ENCODE peak calls at places on chromosomes 5 and 9, in seven cellular contexts. T is H9, Q is mesendoderm, H is mesenchymal stem cell, S is neuronal stem cell, K is H1, U is trophoblast cell. J is an unnamed sample.

GRCh38 chr9:19431361-19432171 is 22.8 kb downstream of the ACER2 start:
- DNase-seq in T (no peak), Q (no peak), H (no peak), S (no peak), K (no peak), U (peak), J (no peak)

GRCh38 chr5:82766216-82766615 is 311.0 kb downstream of the TMEM167A start:
- DNase-seq in T (no peak), Q (no peak), H (no peak), S (no peak), K (no peak), U (no peak), J (no peak)

GRCh38 chr9:16030513-16031185 is 477.8 kb downstream of the CCDC171 start:
- DNase-seq in T (no peak), Q (peak), H (peak), S (no peak), K (no peak), U (peak), J (peak)

GRCh38 chr5:179620703-179621350 is 2.6 kb downstream of the HNRNPH1 start:
- DNase-seq in T (no peak), Q (peak), H (no peak), S (no peak), K (no peak), U (no peak), J (no peak)

GRCh38 chr5:109805882-109806281 is 116.2 kb downstream of the MAN2A1 start:
- DNase-seq in T (no peak), Q (peak), H (no peak), S (peak), K (no peak), U (no peak), J (no peak)

GRCh38 chr5:74092761-74093160 is 466.8 kb downstream of the ARHGEF28 start:
- DNase-seq in T (no peak), Q (no peak), H (no peak), S (no peak), K (no peak), U (no peak), J (no peak)

GRCh38 chr9:128153117-128153946 is 4.1 kb downstream of the LCN2 start:
- DNase-seq in T (peak), Q (no peak), H (no peak), S (no peak), K (no peak), U (no peak), J (no peak)

GRCh38 chr9:13690595-13690994 is 411.1 kb upstream of the MPDZ start:
- DNase-seq in T (no peak), Q (no peak), H (no peak), S (no peak), K (no peak), U (no peak), J (peak)

GRCh38 chr9:120875954-120876841 is 790 bp downstream of the PHF19 start:
- DNase-seq in T (peak), Q (peak), H (peak), S (peak), K (peak), U (peak), J (peak)

GRCh38 chr9:129319938-129320481 is 141.9 kb upstream of the IER5L start:
- DNase-seq in T (peak), Q (no peak), H (no peak), S (no peak), K (no peak), U (no peak), J (no peak)

GRCh38 chr9:74760031-74760700 is 127.6 kb downstream of the TRPM6 start:
- DNase-seq in T (no peak), Q (no peak), H (peak), S (no peak), K (no peak), U (peak), J (peak)

GRCh38 chr9:103169798-103170197 is 174.7 kb downstream of the CYLC2 start:
- DNase-seq in T (no peak), Q (peak), H (no peak), S (no peak), K (no peak), U (no peak), J (no peak)

GRCh38 chr9:13481274-13481673 is 201.8 kb upstream of the MPDZ start:
- DNase-seq in T (no peak), Q (no peak), H (no peak), S (no peak), K (no peak), U (no peak), J (no peak)

GRCh38 chr9:78386746-78387145 is 89.8 kb downstream of the PSAT1 start:
- DNase-seq in T (no peak), Q (no peak), H (peak), S (no peak), K (no peak), U (no peak), J (peak)

GRCh38 chr9:99071313-99072039 is 33.4 kb upstream of the TGFBR1 start:
- DNase-seq in T (no peak), Q (no peak), H (peak), S (no peak), K (no peak), U (no peak), J (peak)

GRCh38 chr9:131008909-131009618 is at the start of gene LAMC3:
- DNase-seq in T (peak), Q (peak), H (no peak), S (no peak), K (no peak), U (no peak), J (no peak)

GRCh38 chr5:139368613-139369012 is 14.5 kb downstream of the SLC23A1 start:
- DNase-seq in T (no peak), Q (peak), H (no peak), S (no peak), K (no peak), U (no peak), J (peak)

GRCh38 chr9:81877047-81877446 is 51.2 kb upstream of the SPATA31D4 start:
- DNase-seq in T (no peak), Q (no peak), H (no peak), S (no peak), K (no peak), U (no peak), J (no peak)

GRCh38 chr9:81874228-81874627 is 54.0 kb upstream of the SPATA31D4 start:
- DNase-seq in T (no peak), Q (no peak), H (no peak), S (no peak), K (no peak), U (no peak), J (no peak)

GRCh38 chr9:81878530-81878929 is 49.7 kb upstream of the SPATA31D4 start:
- DNase-seq in T (no peak), Q (no peak), H (no peak), S (no peak), K (no peak), U (no peak), J (no peak)

GRCh38 chr9:81874926-81875325 is 53.3 kb upstream of the SPATA31D4 start:
- DNase-seq in T (no peak), Q (no peak), H (peak), S (no peak), K (no peak), U (no peak), J (peak)

DNA sequence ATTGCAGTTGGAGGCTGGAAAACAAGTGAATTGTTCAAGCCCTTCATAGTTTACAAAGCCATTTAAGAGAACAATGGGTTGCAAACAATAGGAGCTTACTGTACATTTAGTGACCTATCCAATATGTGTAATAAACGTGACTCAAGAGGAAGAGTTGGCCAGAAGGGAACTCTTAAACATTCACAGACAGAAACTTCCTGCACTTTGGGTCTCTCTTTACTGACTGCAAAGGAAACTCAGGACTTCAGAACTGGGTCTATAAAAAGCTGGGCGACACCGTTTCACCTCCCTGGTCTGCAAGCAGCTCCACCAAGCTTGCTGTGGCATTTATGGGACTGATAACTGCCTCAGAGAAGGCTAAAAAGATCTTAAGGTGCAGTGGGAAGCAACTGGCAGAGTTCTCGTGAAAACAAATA is 48.7 kb upstream of the SPATA31D4 start:
- DNase-seq in T (no peak), Q (no peak), H (peak), S (no peak), K (no peak), U (no peak), J (peak)
- H2BK5ac ChIP-seq in T (no peak), Q (no peak), H (no peak), S (no peak), K (no peak), U (no peak), J (no peak)

DNA sequence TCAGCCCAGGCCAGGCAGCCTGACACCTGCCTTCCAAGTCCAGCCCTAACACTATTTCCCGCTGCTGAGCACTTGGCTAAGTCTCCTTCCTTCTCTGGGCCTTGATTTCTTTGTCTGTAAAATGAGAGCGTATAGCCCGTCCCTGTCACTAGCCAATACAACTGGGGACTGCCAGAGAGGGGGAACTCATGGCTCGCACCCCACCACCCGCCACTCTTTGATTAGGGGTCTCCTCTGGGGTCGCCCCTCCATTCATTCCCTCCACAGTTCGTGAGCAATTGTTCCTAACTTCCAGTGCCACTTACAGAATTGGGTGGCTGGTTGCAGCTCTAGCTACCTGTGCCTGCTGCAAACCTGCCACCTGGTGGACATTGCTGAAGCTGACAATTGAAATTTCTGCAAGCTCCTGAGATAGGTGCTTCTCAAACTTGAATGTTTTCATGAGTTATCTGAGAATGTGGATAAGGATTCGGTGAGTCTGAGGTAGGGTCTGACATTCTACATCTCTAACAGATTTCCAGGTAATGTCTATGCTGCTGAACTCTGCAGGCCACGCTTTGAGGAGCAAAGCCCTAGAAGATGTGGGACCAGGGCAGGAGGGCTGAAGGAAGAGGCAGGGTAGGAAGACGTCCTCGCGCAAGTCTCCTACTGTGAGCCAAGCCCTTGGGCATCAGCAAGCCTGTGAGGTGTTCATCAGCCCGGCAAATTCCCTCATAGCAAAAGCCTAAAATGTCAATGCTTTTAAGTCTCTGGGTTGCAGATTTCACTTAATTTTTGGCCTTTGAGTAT is 13.3 kb upstream of the RECK start:
- DNase-seq in T (peak), Q (peak), H (peak), S (peak), K (no peak), U (peak), J (peak)
- H2BK5ac ChIP-seq in T (no peak), Q (no peak), H (no peak), S (no peak), K (no peak), U (no peak), J (no peak)

GRCh38 chr5:79756102-79756501 is 66.5 kb downstream of the CMYA5 start:
- DNase-seq in T (no peak), Q (no peak), H (no peak), S (no peak), K (no peak), U (no peak), J (no peak)
- H2BK5ac ChIP-seq in T (no peak), Q (no peak), H (no peak), S (no peak), K (no peak), U (no peak), J (no peak)

DNA sequence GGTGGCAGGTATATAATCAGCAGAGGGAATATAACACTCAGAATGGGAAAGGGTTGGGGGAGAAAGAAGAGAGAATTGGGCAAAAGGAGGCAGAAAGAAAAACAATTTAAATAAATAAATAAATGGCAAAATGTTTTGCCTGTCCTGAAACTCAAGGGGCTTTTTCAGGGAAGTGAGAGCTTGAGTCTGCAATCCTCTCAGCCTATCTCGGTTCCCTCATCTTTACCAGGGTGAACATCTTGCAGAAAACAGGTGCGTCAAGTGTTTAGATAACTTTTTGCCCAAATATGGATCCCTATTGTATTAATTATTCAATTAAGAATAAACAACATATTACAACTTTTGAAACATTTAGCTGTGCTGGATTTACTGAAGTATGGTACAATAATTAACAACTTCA is 343.0 kb upstream of the EDIL3 start:
- DNase-seq in T (no peak), Q (no peak), H (no peak), S (no peak), K (no peak), U (no peak), J (no peak)
- H2BK5ac ChIP-seq in T (no peak), Q (no peak), H (no peak), S (no peak), K (no peak), U (no peak), J (no peak)

GRCh38 chr5:147441191-147441695 is 68.6 kb downstream of the DPYSL3 start:
- DNase-seq in T (no peak), Q (no peak), H (no peak), S (no peak), K (no peak), U (no peak), J (no peak)
- H2BK5ac ChIP-seq in T (no peak), Q (no peak), H (no peak), S (no peak), K (no peak), U (no peak), J (no peak)

GRCh38 chr5:81163641-81164040 is 69.5 kb upstream of the CKMT2 start:
- DNase-seq in T (no peak), Q (no peak), H (no peak), S (no peak), K (no peak), U (no peak), J (no peak)

GRCh38 chr5:81167078-81167477 is 66.0 kb upstream of the CKMT2 start:
- DNase-seq in T (no peak), Q (no peak), H (no peak), S (no peak), K (no peak), U (no peak), J (no peak)

GRCh38 chr5:81164466-81164865 is 68.7 kb upstream of the CKMT2 start:
- DNase-seq in T (no peak), Q (no peak), H (no peak), S (no peak), K (no peak), U (no peak), J (no peak)

GRCh38 chr5:81165493-81166119 is 67.5 kb upstream of the CKMT2 start:
- DNase-seq in T (peak), Q (peak), H (peak), S (peak), K (peak), U (peak), J (peak)

GRCh38 chr5:81164936-81165335 is 68.2 kb upstream of the CKMT2 start:
- DNase-seq in T (no peak), Q (peak), H (peak), S (no peak), K (no peak), U (no peak), J (peak)
- H2BK5ac ChIP-seq in T (no peak), Q (no peak), H (no peak), S (no peak), K (no peak), U (peak), J (no peak)

GRCh38 chr5:171442287-171443042 is 23.0 kb downstream of the FGF18 start:
- DNase-seq in T (no peak), Q (no peak), H (peak), S (no peak), K (no peak), U (no peak), J (peak)
- H2BK5ac ChIP-seq in T (no peak), Q (no peak), H (no peak), S (no peak), K (no peak), U (no peak), J (no peak)

J was measured in IMR-90.